ENCODE peak calls at places on chromosomes 3 and 15, in nine cellular contexts. F is stimulated activated CD4-positive, alpha-beta T cell treated with anti-CD3 and anti-CD28 coated beads, Interleukin-4, amount 100 ng/mL, for 1 hour; Y is stimulated activated CD8-positive, alpha-beta memory T cell treated with anti-CD3 and anti-CD28 coated beads, Interleukin-15, amount 100 ng/mL, for 48 hours; H is NCI-H510A treated with DMSO at 0.1 percent for 48 hours; Z is activated T-cell treated with anti-CD3 and anti-CD28 coated beads for 4 hours; G is EH; D is caudate nucleus; K is neuronal stem cell; P is nephron progenitor cell. E is an unnamed sample.

GRCh38 chr3:12962292-12962691 is 110.9 kb downstream of the IQSEC1 start:
- DNase-seq in F (no peak), Y (no peak), H (no peak), Z (no peak), G (no peak), D (no peak), K (no peak), P (no peak), E (no peak)

GRCh38 chr3:134852893-134853351 is 57.9 kb downstream of the EPHB1 start:
- DNase-seq in F (no peak), Y (no peak), H (no peak), Z (no peak), G (no peak), D (no peak), K (no peak), P (no peak), E (peak)

GRCh38 chr3:13890377-13891016 is 10.6 kb upstream of the WNT7A start:
- DNase-seq in F (no peak), Y (no peak), H (no peak), Z (no peak), G (no peak), D (no peak), K (no peak), P (no peak), E (peak)

GRCh38 chr15:51450001-51450400 is 108.5 kb downstream of the GLDN start:
- DNase-seq in F (no peak), Y (no peak), H (no peak), Z (no peak), G (peak), D (no peak), K (no peak), P (no peak), E (no peak)

GRCh38 chr15:92000709-92001108 is 147.2 kb downstream of the SLCO3A1 start:
- DNase-seq in F (no peak), Y (no peak), H (peak), Z (no peak), G (no peak), D (peak), K (peak), P (no peak), E (no peak)

GRCh38 chr15:36810656-36811449 is 231.4 kb downstream of the CDIN1 start:
- DNase-seq in F (no peak), Y (no peak), H (no peak), Z (no peak), G (no peak), D (no peak), K (no peak), P (no peak), E (no peak)

GRCh38 chr15:85742186-85742751 is 52.5 kb downstream of the KLHL25 start:
- DNase-seq in F (no peak), Y (no peak), H (no peak), Z (no peak), G (peak), D (peak), K (no peak), P (no peak), E (no peak)

GRCh38 chr3:195914648-195915473 is 6.5 kb upstream of the TNK2 start:
- DNase-seq in F (peak), Y (peak), H (no peak), Z (peak), G (peak), D (no peak), K (peak), P (peak), E (peak)

GRCh38 chr15:70199124-70199482 is 101.4 kb upstream of the TLE3 start:
- DNase-seq in F (no peak), Y (no peak), H (no peak), Z (no peak), G (no peak), D (no peak), K (no peak), P (no peak), E (no peak)

GRCh38 chr3:158788446-158788845 is 13.4 kb upstream of the MFSD1 start:
- DNase-seq in F (no peak), Y (no peak), H (no peak), Z (no peak), G (peak), D (no peak), K (no peak), P (no peak), E (no peak)

GRCh38 chr15:69895202-69895601 is 202.5 kb downstream of the TLE3 start:
- DNase-seq in F (no peak), Y (no peak), H (no peak), Z (no peak), G (no peak), D (no peak), K (no peak), P (no peak), E (no peak)

GRCh38 chr3:58994746-58995330 is 55.0 kb downstream of the CFAP20DC start:
- DNase-seq in F (no peak), Y (no peak), H (peak), Z (peak), G (peak), D (peak), K (peak), P (peak), E (no peak)

E was measured in suprapubic skin.